ENCODE peak calls at places on chromosomes 7 and 10, in ten cellular contexts. One of them, this sample, is unnamed.

GRCh38 chr7:48759431-48760080 is 164.8 kb upstream of the CDC14C start:
- DNase-seq in GM20000: no peak
- DNase-seq in suprapubic skin: no peak
- DNase-seq in MCF 10A: no peak
- DNase-seq in mammary epithelial cell: no peak
- DNase-seq in fibroblast of mammary gland: no peak
- DNase-seq in WERI-Rb-1: peak; percentile 55
- DNase-seq in fibroblast of lung: no peak
- DNase-seq in esophagus muscularis mucosa: no peak
- DNase-seq in PC-9: no peak
- DNase-seq in this sample: no peak

GRCh38 chr10:132418520-132419416 is 21.8 kb downstream of the PWWP2B start:
- DNase-seq in suprapubic skin: no peak
- DNase-seq in fibroblast of lung: no peak
- DNase-seq in esophagus muscularis mucosa: no peak
- DNase-seq in GM20000: peak; percentile 44
- DNase-seq in mammary epithelial cell: no peak
- DNase-seq in fibroblast of mammary gland: no peak
- DNase-seq in PC-9: peak; percentile 92
- DNase-seq in WERI-Rb-1: peak; percentile 90
- DNase-seq in MCF 10A: peak; percentile 68
- DNase-seq in this sample: no peak

GRCh38 chr10:26249681-26250080 is 33.1 kb downstream of the GAD2 start:
- DNase-seq in esophagus muscularis mucosa: no peak
- DNase-seq in PC-9: no peak
- DNase-seq in fibroblast of mammary gland: no peak
- DNase-seq in mammary epithelial cell: no peak
- DNase-seq in fibroblast of lung: no peak
- DNase-seq in GM20000: no peak
- DNase-seq in MCF 10A: no peak
- DNase-seq in WERI-Rb-1: no peak
- DNase-seq in suprapubic skin: no peak
- DNase-seq in this sample: no peak

GRCh38 chr7:96921771-96922170 is 83.6 kb upstream of the DLX6 start:
- DNase-seq in fibroblast of mammary gland: no peak
- DNase-seq in mammary epithelial cell: peak; percentile 50
- DNase-seq in GM20000: no peak
- DNase-seq in fibroblast of lung: no peak
- DNase-seq in WERI-Rb-1: no peak
- DNase-seq in esophagus muscularis mucosa: no peak
- DNase-seq in PC-9: no peak
- DNase-seq in suprapubic skin: no peak
- DNase-seq in MCF 10A: no peak
- DNase-seq in this sample: no peak

GRCh38 chr7:140304071-140304799 is 94.1 kb downstream of the SLC37A3 start:
- DNase-seq in fibroblast of mammary gland: peak; percentile 47
- DNase-seq in mammary epithelial cell: peak; percentile 2
- DNase-seq in WERI-Rb-1: peak; percentile 20
- DNase-seq in MCF 10A: no peak
- DNase-seq in PC-9: no peak
- DNase-seq in suprapubic skin: no peak
- DNase-seq in GM20000: peak; percentile 61
- DNase-seq in fibroblast of lung: peak; percentile 27
- DNase-seq in esophagus muscularis mucosa: no peak
- DNase-seq in this sample: no peak

GRCh38 chr10:79070091-79070610 is 1.4 kb downstream of the ZMIZ1 start:
- DNase-seq in suprapubic skin: no peak
- DNase-seq in WERI-Rb-1: no peak
- DNase-seq in fibroblast of lung: peak; percentile 54
- DNase-seq in fibroblast of mammary gland: no peak
- DNase-seq in PC-9: no peak
- DNase-seq in GM20000: peak; percentile 32
- DNase-seq in mammary epithelial cell: no peak
- DNase-seq in esophagus muscularis mucosa: no peak
- DNase-seq in MCF 10A: no peak
- DNase-seq in this sample: no peak

GRCh38 chr10:59960751-59961150 is 54.4 kb upstream of the CCDC6 start:
- DNase-seq in fibroblast of lung: no peak
- DNase-seq in suprapubic skin: no peak
- DNase-seq in GM20000: no peak
- DNase-seq in PC-9: no peak
- DNase-seq in WERI-Rb-1: no peak
- DNase-seq in mammary epithelial cell: no peak
- DNase-seq in MCF 10A: no peak
- DNase-seq in fibroblast of mammary gland: peak; percentile 25
- DNase-seq in esophagus muscularis mucosa: no peak
- DNase-seq in this sample: no peak

GRCh38 chr7:157402388-157402703 is 65.5 kb downstream of the DNAJB6 start:
- DNase-seq in MCF 10A: no peak
- DNase-seq in fibroblast of mammary gland: no peak
- DNase-seq in mammary epithelial cell: no peak
- DNase-seq in suprapubic skin: no peak
- DNase-seq in PC-9: no peak
- DNase-seq in fibroblast of lung: no peak
- DNase-seq in esophagus muscularis mucosa: no peak
- DNase-seq in GM20000: no peak
- DNase-seq in WERI-Rb-1: no peak
- DNase-seq in this sample: no peak

GRCh38 chr7:128151646-128152045 is 89.4 kb upstream of the LEP start:
- DNase-seq in MCF 10A: no peak
- DNase-seq in WERI-Rb-1: no peak
- DNase-seq in suprapubic skin: no peak
- DNase-seq in esophagus muscularis mucosa: no peak
- DNase-seq in fibroblast of mammary gland: no peak
- DNase-seq in mammary epithelial cell: no peak
- DNase-seq in GM20000: no peak
- DNase-seq in fibroblast of lung: no peak
- DNase-seq in PC-9: no peak
- DNase-seq in this sample: no peak

GRCh38 chr7:98627062-98627790 is 10.1 kb downstream of the NPTX2 start:
- DNase-seq in mammary epithelial cell: no peak
- DNase-seq in fibroblast of mammary gland: no peak
- DNase-seq in GM20000: no peak
- DNase-seq in MCF 10A: no peak
- DNase-seq in WERI-Rb-1: no peak
- DNase-seq in fibroblast of lung: no peak
- DNase-seq in PC-9: no peak
- DNase-seq in suprapubic skin: no peak
- DNase-seq in esophagus muscularis mucosa: no peak
- DNase-seq in this sample: no peak

GRCh38 chr7:102451371-102452054 is 13.2 kb downstream of the ALKBH4 start:
- DNase-seq in suprapubic skin: no peak
- DNase-seq in fibroblast of mammary gland: peak; percentile 35
- DNase-seq in WERI-Rb-1: peak; percentile 95
- DNase-seq in fibroblast of lung: peak; percentile 27
- DNase-seq in esophagus muscularis mucosa: no peak
- DNase-seq in GM20000: no peak
- DNase-seq in MCF 10A: peak; percentile 62
- DNase-seq in mammary epithelial cell: peak; percentile 53
- DNase-seq in PC-9: no peak
- DNase-seq in this sample: no peak

GRCh38 chr10:78777466-78778256 is 291.1 kb upstream of the ZMIZ1 start:
- DNase-seq in mammary epithelial cell: no peak
- DNase-seq in fibroblast of mammary gland: peak; percentile 55
- DNase-seq in fibroblast of lung: peak; percentile 40
- DNase-seq in suprapubic skin: no peak
- DNase-seq in GM20000: no peak
- DNase-seq in WERI-Rb-1: no peak
- DNase-seq in PC-9: no peak
- DNase-seq in esophagus muscularis mucosa: no peak
- DNase-seq in MCF 10A: no peak
- DNase-seq in this sample: no peak

DNA sequence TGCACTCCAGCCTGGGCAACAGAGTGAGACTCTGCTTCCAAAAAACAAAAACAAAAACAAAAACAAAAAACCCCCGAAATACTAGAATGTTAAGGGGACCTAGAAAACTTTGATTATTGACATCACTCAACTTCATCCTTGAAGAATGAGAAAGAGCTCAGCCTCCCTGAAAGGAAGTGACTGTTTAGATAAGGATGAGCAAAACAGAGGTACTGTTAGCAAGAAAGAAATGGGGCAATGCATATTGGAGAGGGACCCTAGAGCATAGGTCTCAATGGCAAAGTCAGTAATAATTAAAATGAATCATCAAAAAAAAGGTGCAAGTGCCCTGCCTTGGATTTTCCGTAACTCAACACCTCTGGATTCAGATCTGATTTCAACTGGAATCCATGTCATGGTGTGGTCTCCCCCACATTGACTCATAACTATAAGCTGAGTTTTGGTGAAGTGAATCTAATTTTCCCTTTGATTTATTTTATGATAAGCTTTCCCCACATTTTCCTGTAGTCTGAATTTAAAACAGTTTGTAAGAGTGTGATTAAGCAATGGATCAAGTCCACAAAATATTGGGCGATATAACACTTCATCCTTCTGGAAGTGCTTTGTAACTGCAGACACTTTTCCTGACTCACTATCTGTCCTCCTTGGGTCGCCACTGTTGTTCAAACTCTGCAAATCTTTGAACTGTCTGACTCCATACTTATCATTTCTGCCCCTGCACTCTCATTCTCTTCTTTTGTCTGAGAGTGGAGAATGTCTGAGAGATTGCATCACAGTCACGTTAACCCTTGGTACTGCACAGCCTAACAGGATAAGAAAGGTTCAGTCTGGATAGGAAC is 224.8 kb upstream of the LYZL1 start:
- DNase-seq in suprapubic skin: no peak
- DNase-seq in mammary epithelial cell: peak; percentile 27
- DNase-seq in fibroblast of lung: peak; percentile 87
- DNase-seq in fibroblast of mammary gland: peak; percentile 5
- DNase-seq in PC-9: peak; percentile 76
- DNase-seq in WERI-Rb-1: no peak
- DNase-seq in esophagus muscularis mucosa: no peak
- DNase-seq in MCF 10A: peak; percentile 61
- DNase-seq in GM20000: no peak
- DNase-seq in this sample: no peak
- TF ChIP-seq CTCF in suprapubic skin: no peak
- TF ChIP-seq CTCF in mammary epithelial cell: no peak
- TF ChIP-seq CTCF in fibroblast of lung: no peak
- TF ChIP-seq CTCF in fibroblast of mammary gland: no peak
- TF ChIP-seq CTCF in PC-9: no peak
- TF ChIP-seq CTCF in WERI-Rb-1: no peak
- TF ChIP-seq CTCF in esophagus muscularis mucosa: no peak
- TF ChIP-seq CTCF in MCF 10A: no peak
- TF ChIP-seq CTCF in GM20000: no peak
- TF ChIP-seq CTCF in this sample: no peak

GRCh38 chr7:74061840-74062539 is 21.6 kb upstream of the LIMK1 start:
- DNase-seq in GM20000: peak; percentile 80
- DNase-seq in fibroblast of mammary gland: peak; percentile 96
- DNase-seq in esophagus muscularis mucosa: peak; percentile 95
- DNase-seq in MCF 10A: peak; percentile 80
- DNase-seq in WERI-Rb-1: no peak
- DNase-seq in mammary epithelial cell: peak; percentile 84
- DNase-seq in PC-9: peak; percentile 64
- DNase-seq in suprapubic skin: peak; percentile 85
- DNase-seq in fibroblast of lung: peak; percentile 96
- DNase-seq in this sample: peak; percentile 94

GRCh38 chr7:74063223-74063641 is 20.4 kb upstream of the LIMK1 start:
- DNase-seq in suprapubic skin: peak; percentile 60
- DNase-seq in fibroblast of lung: no peak
- DNase-seq in WERI-Rb-1: no peak
- DNase-seq in esophagus muscularis mucosa: no peak
- DNase-seq in GM20000: no peak
- DNase-seq in fibroblast of mammary gland: no peak
- DNase-seq in MCF 10A: no peak
- DNase-seq in PC-9: no peak
- DNase-seq in mammary epithelial cell: no peak
- DNase-seq in this sample: no peak

GRCh38 chr7:74066626-74067025 is 17.0 kb upstream of the LIMK1 start:
- DNase-seq in MCF 10A: no peak
- DNase-seq in WERI-Rb-1: no peak
- DNase-seq in fibroblast of mammary gland: no peak
- DNase-seq in GM20000: no peak
- DNase-seq in esophagus muscularis mucosa: no peak
- DNase-seq in suprapubic skin: no peak
- DNase-seq in mammary epithelial cell: no peak
- DNase-seq in fibroblast of lung: no peak
- DNase-seq in PC-9: no peak
- DNase-seq in this sample: no peak

GRCh38 chr7:74064696-74065095 is 18.9 kb upstream of the LIMK1 start:
- DNase-seq in MCF 10A: no peak
- DNase-seq in WERI-Rb-1: no peak
- DNase-seq in PC-9: no peak
- DNase-seq in fibroblast of lung: no peak
- DNase-seq in fibroblast of mammary gland: no peak
- DNase-seq in esophagus muscularis mucosa: no peak
- DNase-seq in suprapubic skin: no peak
- DNase-seq in GM20000: no peak
- DNase-seq in mammary epithelial cell: no peak
- DNase-seq in this sample: no peak

GRCh38 chr7:74063646-74064045 is 20.0 kb upstream of the LIMK1 start:
- DNase-seq in PC-9: no peak
- DNase-seq in mammary epithelial cell: no peak
- DNase-seq in fibroblast of lung: no peak
- DNase-seq in fibroblast of mammary gland: no peak
- DNase-seq in GM20000: no peak
- DNase-seq in MCF 10A: no peak
- DNase-seq in esophagus muscularis mucosa: no peak
- DNase-seq in WERI-Rb-1: no peak
- DNase-seq in suprapubic skin: no peak
- DNase-seq in this sample: no peak
- TF ChIP-seq CTCF in PC-9: no peak
- TF ChIP-seq CTCF in mammary epithelial cell: no peak
- TF ChIP-seq CTCF in fibroblast of lung: no peak
- TF ChIP-seq CTCF in fibroblast of mammary gland: no peak
- TF ChIP-seq CTCF in GM20000: no peak
- TF ChIP-seq CTCF in MCF 10A: no peak
- TF ChIP-seq CTCF in esophagus muscularis mucosa: no peak
- TF ChIP-seq CTCF in WERI-Rb-1: no peak
- TF ChIP-seq CTCF in suprapubic skin: no peak
- TF ChIP-seq CTCF in this sample: no peak

DNA sequence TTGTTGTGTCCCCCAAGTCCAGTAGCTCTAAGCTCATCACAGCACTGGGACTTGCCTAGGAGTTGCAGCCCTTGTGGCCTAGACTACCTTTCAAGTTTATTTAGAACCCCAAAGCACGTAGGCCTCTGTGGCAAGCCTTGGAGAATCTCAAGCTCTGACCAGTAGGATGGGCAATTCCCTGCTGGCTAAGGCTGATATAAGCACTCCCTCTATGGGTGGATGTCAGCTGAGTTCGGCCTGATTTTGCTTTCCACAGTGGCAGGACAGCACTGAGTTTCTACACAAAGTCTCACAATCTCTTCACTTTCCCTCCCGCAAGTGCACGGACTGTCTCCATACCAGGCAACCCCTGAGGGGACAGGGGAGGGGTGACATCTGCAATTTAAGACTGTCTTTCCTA is 886.4 kb upstream of the LRRN3 start:
- DNase-seq in PC-9: no peak
- DNase-seq in fibroblast of mammary gland: no peak
- DNase-seq in esophagus muscularis mucosa: no peak
- DNase-seq in MCF 10A: peak; percentile 30
- DNase-seq in mammary epithelial cell: peak; percentile 2
- DNase-seq in fibroblast of lung: no peak
- DNase-seq in suprapubic skin: no peak
- DNase-seq in GM20000: no peak
- DNase-seq in WERI-Rb-1: peak; percentile 19
- DNase-seq in this sample: no peak
- TF ChIP-seq CTCF in PC-9: peak; percentile 21
- TF ChIP-seq CTCF in fibroblast of mammary gland: no peak
- TF ChIP-seq CTCF in esophagus muscularis mucosa: no peak
- TF ChIP-seq CTCF in MCF 10A: no peak
- TF ChIP-seq CTCF in mammary epithelial cell: peak; percentile 43
- TF ChIP-seq CTCF in fibroblast of lung: peak; percentile 22
- TF ChIP-seq CTCF in suprapubic skin: no peak
- TF ChIP-seq CTCF in GM20000: no peak
- TF ChIP-seq CTCF in WERI-Rb-1: peak; percentile 58
- TF ChIP-seq CTCF in this sample: no peak

GRCh38 chr7:152025937-152026890 is 740 bp downstream of the GALNT11 start:
- DNase-seq in MCF 10A: peak; percentile 11
- DNase-seq in suprapubic skin: no peak
- DNase-seq in fibroblast of lung: no peak
- DNase-seq in WERI-Rb-1: no peak
- DNase-seq in GM20000: no peak
- DNase-seq in PC-9: no peak
- DNase-seq in fibroblast of mammary gland: no peak
- DNase-seq in esophagus muscularis mucosa: no peak
- DNase-seq in mammary epithelial cell: peak; percentile 1
- DNase-seq in this sample: no peak
- TF ChIP-seq CTCF in MCF 10A: no peak
- TF ChIP-seq CTCF in suprapubic skin: no peak
- TF ChIP-seq CTCF in fibroblast of lung: no peak
- TF ChIP-seq CTCF in WERI-Rb-1: no peak
- TF ChIP-seq CTCF in GM20000: no peak
- TF ChIP-seq CTCF in PC-9: peak; percentile 33
- TF ChIP-seq CTCF in fibroblast of mammary gland: no peak
- TF ChIP-seq CTCF in esophagus muscularis mucosa: no peak
- TF ChIP-seq CTCF in mammary epithelial cell: no peak
- TF ChIP-seq CTCF in this sample: no peak

This sample was measured in vagina.